ENCODE peak calls at places on chromosomes 5 and 9, in nine cellular contexts. V is K562; T is HepG2; M is left ventricle myocardium inferior; A is testis; N is CD8-positive, alpha-beta T cell; B is endodermal cell; K is A549; S is keratinocyte. G is an unnamed sample.

GRCh38 chr5:178644826-178645545 is 18.1 kb upstream of the CLK4 start:
- DNase-seq in S (no peak), V (no peak), N (no peak), B (no peak), M (no peak), A (no peak), T (no peak), K (no peak), G (no peak)

GRCh38 chr9:98146101-98146991 is 27.3 kb upstream of the TRIM14 start:
- DNase-seq in V (no peak), K (peak; percentile 68), B (no peak), A (no peak), T (peak; percentile 94), S (peak; percentile 75), N (no peak), M (peak; percentile 29), G (peak; percentile 76)

GRCh38 chr9:93300585-93301081 is 116.7 kb downstream of the WNK2 start:
- DNase-seq in T (no peak), K (no peak), M (no peak), V (peak; percentile 6), N (no peak), A (peak; percentile 70), S (no peak), B (peak; percentile 41), G (peak; percentile 11)

GRCh38 chr5:119309290-119309818 is 46.5 kb upstream of the TNFAIP8 start:
- DNase-seq in K (no peak), M (no peak), T (no peak), N (no peak), V (no peak), S (no peak), A (no peak), B (peak; percentile 11), G (no peak)

GRCh38 chr5:175718401-175719108 is 60.7 kb downstream of the HRH2 start:
- DNase-seq in M (peak; percentile 68), K (peak; percentile 42), A (peak; percentile 84), B (peak; percentile 79), V (peak; percentile 56), N (peak; percentile 47), S (no peak), T (no peak), G (peak; percentile 84)

GRCh38 chr5:178383919-178384814 is 151.6 kb upstream of the PHYKPL start:
- DNase-seq in A (no peak), S (no peak), T (no peak), M (no peak), K (no peak), N (no peak), V (no peak), B (peak; percentile 72), G (peak; percentile 30)

GRCh38 chr5:117236941-117237340 is 662.3 kb upstream of the SEMA6A start:
- DNase-seq in N (no peak), M (no peak), T (no peak), S (no peak), K (no peak), A (no peak), V (no peak), B (no peak), G (no peak)

GRCh38 chr5:116444373-116445058 is 130.1 kb downstream of the SEMA6A start:
- DNase-seq in K (no peak), B (peak; percentile 61), A (no peak), N (no peak), S (no peak), T (no peak), M (no peak), V (no peak), G (no peak)

GRCh38 chr5:107806271-107806670 is 135.5 kb upstream of the EFNA5 start:
- DNase-seq in S (no peak), M (no peak), B (no peak), A (no peak), V (no peak), K (no peak), N (no peak), T (no peak), G (no peak)

GRCh38 chr9:104903609-104904008 is 24.3 kb downstream of the ABCA1 start:
- DNase-seq in M (no peak), T (peak; percentile 38), B (peak; percentile 63), S (no peak), N (no peak), A (no peak), V (no peak), K (no peak), G (no peak)

GRCh38 chr5:172177232-172177631 is 10.8 kb downstream of the STK10 start:
- DNase-seq in V (no peak), B (no peak), T (no peak), M (no peak), K (no peak), S (no peak), A (no peak), N (no peak), G (no peak)

GRCh38 chr5:172172912-172173591 is 15.0 kb downstream of the STK10 start:
- DNase-seq in M (peak; percentile 59), T (no peak), V (no peak), N (no peak), S (no peak), B (no peak), A (no peak), K (no peak), G (no peak)

GRCh38 chr5:172175263-172175719 is 12.7 kb downstream of the STK10 start:
- DNase-seq in K (no peak), B (no peak), T (peak; percentile 25), A (no peak), N (peak; percentile 97), M (peak; percentile 57), S (no peak), V (peak; percentile 39), G (peak; percentile 57)

GRCh38 chr5:172171118-172171775 is 16.8 kb downstream of the STK10 start:
- DNase-seq in S (no peak), M (no peak), T (no peak), B (no peak), A (no peak), N (no peak), V (no peak), K (no peak), G (no peak)

GRCh38 chr5:172173771-172174170 is 14.3 kb downstream of the STK10 start:
- DNase-seq in T (no peak), N (peak; percentile 76), K (no peak), A (no peak), S (peak; percentile 53), M (no peak), B (no peak), V (no peak), G (no peak)
- H3K4me3 ChIP-seq in T (no peak overlapping the region), N (peak overlapping the region; percentile 69), K (no peak overlapping the region), A (no peak overlapping the region), S (no peak overlapping the region), M (peak overlapping the region; percentile 45), B (no peak overlapping the region), V (no peak overlapping the region), G (no peak overlapping the region)

GRCh38 chr5:151126199-151126645 is 31.4 kb downstream of the ANXA6 start:
- DNase-seq in B (peak; percentile 92), K (peak; percentile 72), A (peak; percentile 84), S (no peak), N (peak; percentile 67), T (peak; percentile 68), V (peak; percentile 90), M (peak; percentile 72), G (peak; percentile 51)
- H3K4me1 ChIP-seq in B (no peaks in the 10 kb centered on the region), K (peaks cover 7% of the 10 kb centered on the region), A (no peaks in the 10 kb centered on the region), S (no peaks in the 10 kb centered on the region), N (peaks cover 41% of the 10 kb centered on the region), T (peaks cover 4% of the 10 kb centered on the region), V (peaks cover 8% of the 10 kb centered on the region), M (peaks cover 46% of the 10 kb centered on the region), G (no peaks in the 10 kb centered on the region)

DNA sequence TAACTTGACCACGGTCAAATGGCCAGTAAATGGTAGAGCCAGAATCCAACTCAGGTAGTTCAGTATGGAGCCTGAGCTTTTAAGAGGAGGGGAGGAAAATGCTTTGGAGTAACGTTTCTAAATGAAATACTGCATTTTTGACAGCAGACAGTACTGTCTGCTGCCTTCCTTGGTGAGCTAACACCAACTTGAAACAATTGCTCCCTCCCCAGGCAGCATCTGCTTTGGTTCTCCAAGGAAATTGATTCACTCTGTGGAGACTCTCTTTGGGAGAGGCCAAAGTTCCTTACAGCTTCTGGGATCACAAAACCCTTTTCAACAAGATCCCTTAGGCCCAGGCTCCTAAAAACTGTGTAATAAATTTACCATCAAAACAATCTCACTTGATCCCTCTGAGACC is 75.2 kb upstream of the SSBP2 start:
- DNase-seq in M (no peak), K (no peak), B (no peak), T (no peak), V (no peak), N (no peak), S (no peak), A (no peak), G (no peak)
- TF ChIP-seq CTCF in M (no peak), K (no peak), B (no peak), T (no peak), V (peak; percentile 12), N (no peak), S (peak; percentile 18), A (no peak), G (no peak)

DNA sequence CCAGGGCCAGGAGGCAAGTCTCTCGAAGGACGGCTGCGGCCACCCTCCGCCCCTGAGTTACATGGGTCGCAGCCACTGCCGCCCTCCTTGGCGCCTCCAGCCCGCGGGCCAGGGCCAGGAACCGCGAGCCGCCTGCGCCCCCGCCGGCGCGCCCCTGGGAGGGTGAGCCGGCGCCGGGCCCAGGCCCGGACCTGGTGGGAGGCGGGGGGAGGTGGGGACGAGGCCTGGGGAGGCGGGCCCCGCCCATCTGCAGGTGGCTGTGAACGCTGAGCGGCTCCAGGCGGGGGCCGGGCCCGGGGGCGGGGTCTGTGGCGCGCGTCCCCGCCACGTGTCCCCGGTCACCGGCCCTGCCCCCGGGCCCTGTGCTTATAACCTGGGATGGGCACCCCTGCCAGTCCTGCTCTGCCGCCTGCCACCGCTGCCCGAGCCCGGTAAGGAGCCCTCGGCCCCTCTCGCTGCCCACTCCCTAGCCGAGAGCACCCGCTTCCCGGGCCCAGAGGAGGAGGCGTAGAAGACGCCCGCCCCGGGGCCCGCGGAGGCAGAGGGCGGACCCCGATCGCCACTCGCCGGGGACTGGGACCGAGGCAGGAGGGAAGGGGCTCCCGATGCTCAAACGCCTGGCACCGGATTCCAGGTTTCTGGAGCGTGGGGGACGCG is at the start of gene ASS1:
- DNase-seq in T (peak; percentile 33), V (peak; percentile 98), N (no peak), B (peak; percentile 90), A (peak; percentile 87), M (peak; percentile 79), K (no peak), S (no peak), G (peak; percentile 80)
- H3K4me3 ChIP-seq in T (peak within 1 kb of the TSS; percentile 62), V (peak within 1 kb of the TSS; percentile 43), N (peak within 1 kb of the TSS; percentile 19), B (peak within 1 kb of the TSS; percentile 81), A (peak within 1 kb of the TSS; percentile 59), M (peak within 1 kb of the TSS; percentile 81), K (peak within 1 kb of the TSS; percentile 77), S (peak within 1 kb of the TSS; percentile 69), G (peak within 1 kb of the TSS; percentile 69)